ENCODE peak calls at places on chromosomes 2 and 18, in four cellular contexts. B is uterus, E is gastrocnemius medialis, H is adrenal gland. Y is an unnamed sample.

GRCh38 chr2:148971547-148971946 is 67.0 kb upstream of the LYPD6B start:
- DNase-seq in B (no peak), E (no peak), H (no peak), Y (no peak)

GRCh38 chr2:38149533-38149932 is 73.6 kb upstream of the CYP1B1 start:
- DNase-seq in B (no peak), E (no peak), H (peak), Y (no peak)

GRCh38 chr2:159982270-159982669 is 80.1 kb downstream of the PLA2R1 start:
- DNase-seq in B (peak), E (peak), H (no peak), Y (no peak)

GRCh38 chr2:210557721-210558120 is 1.3 kb downstream of the CPS1 start:
- DNase-seq in B (no peak), E (no peak), H (no peak), Y (no peak)

GRCh38 chr18:76274470-76275289 is 220.4 kb downstream of the ZNF516 start:
- DNase-seq in B (no peak), E (no peak), H (peak), Y (no peak)

GRCh38 chr2:68730828-68731227 is 3.8 kb upstream of the ARHGAP25 start:
- DNase-seq in B (no peak), E (no peak), H (no peak), Y (no peak)

GRCh38 chr2:44349506-44349905 is 11.8 kb downstream of the PREPL start:
- DNase-seq in B (no peak), E (no peak), H (no peak), Y (no peak)

GRCh38 chr2:71226391-71226964 is 425 bp downstream of the PAIP2B start:
- DNase-seq in B (no peak), E (peak), H (peak), Y (no peak)

GRCh38 chr2:101432411-101433181 is 42.3 kb downstream of the RFX8 start:
- DNase-seq in B (no peak), E (no peak), H (no peak), Y (no peak)

GRCh38 chr2:162490795-162491470 is 147.0 kb downstream of the GCA start:
- DNase-seq in B (no peak), E (no peak), H (no peak), Y (no peak)

GRCh38 chr2:16409006-16409390 is 256.6 kb downstream of the CYRIA start:
- DNase-seq in B (no peak), E (no peak), H (no peak), Y (no peak)

GRCh38 chr2:195543902-195544894 is 112.8 kb upstream of the SLC39A10 start:
- DNase-seq in B (no peak), E (no peak), H (no peak), Y (no peak)

GRCh38 chr2:9057939-9058761 is 54.7 kb upstream of the MBOAT2 start:
- DNase-seq in B (no peak), E (no peak), H (no peak), Y (no peak)

GRCh38 chr2:95159690-95160449 is at the start of gene ZNF514:
- DNase-seq in B (peak), E (peak), H (peak), Y (peak)

GRCh38 chr2:95158891-95159619 is 593 bp downstream of the ZNF514 start:
- DNase-seq in B (peak), E (peak), H (peak), Y (peak)

GRCh38 chr2:95158441-95158840 is 1.2 kb downstream of the ZNF514 start:
- DNase-seq in B (no peak), E (no peak), H (no peak), Y (no peak)
- TF ChIP-seq POLR2A in B (no peak), E (no peak), H (no peak), Y (no peak)

DNA sequence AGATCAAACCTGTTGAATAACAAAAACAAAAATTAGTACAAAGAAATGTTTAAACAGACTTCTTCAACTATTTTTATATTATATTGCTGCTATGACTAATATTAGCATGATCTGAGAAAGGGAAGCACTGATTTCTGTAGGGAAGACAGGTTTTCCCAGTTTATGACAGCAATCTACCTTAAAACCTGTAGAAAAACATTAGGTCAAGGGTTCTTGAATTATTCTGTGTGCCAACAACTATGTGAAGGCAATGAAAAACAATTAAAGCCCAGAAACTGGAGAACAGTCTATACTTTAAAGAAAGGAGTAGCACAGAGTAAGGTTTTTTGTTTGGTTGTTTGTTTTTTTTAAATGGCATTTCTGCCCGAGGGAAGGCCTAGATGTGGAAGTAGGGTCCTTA is 23.3 kb downstream of the PUM2 start:
- DNase-seq in B (no peak), E (no peak), H (no peak), Y (no peak)
- H3K27ac ChIP-seq in B (no peak), E (peak), H (no peak), Y (no peak)

GRCh38 chr18:50878345-50879301 is at the start of gene ME2:
- DNase-seq in B (peak), E (peak), H (peak), Y (peak)
- TF ChIP-seq POLR2A in B (peak), E (peak), H (peak), Y (peak)

GRCh38 chr2:54668711-54669110 is 54.8 kb upstream of the EML6 start:
- DNase-seq in B (no peak), E (no peak), H (no peak), Y (no peak)
- H3K27ac ChIP-seq in B (peak), E (peak), H (no peak), Y (peak)

Y was measured in esophagus muscularis mucosa.